ENCODE peak calls at places on chromosome 11, in five cellular contexts. W is neural progenitor cell, Q is NCI-H2081, G is foreskin fibroblast, J is Right ventricle myocardium superior. M is an unnamed sample.

GRCh38 chr11:45267660-45268340 is 18.3 kb downstream of the SYT13 start:
- DNase-seq in Q (no peak), G (no peak), W (peak), J (no peak), M (no peak)

GRCh38 chr11:60193687-60194433 is 11.0 kb upstream of the MS4A6A start:
- DNase-seq in G (peak), Q (peak), W (peak), J (no peak), M (no peak)

GRCh38 chr11:65593518-65594414 is 1.8 kb downstream of the KCNK7 start:
- DNase-seq in Q (no peak), W (peak), J (peak), G (peak), M (no peak)

GRCh38 chr11:7484645-7485044 is 661 bp upstream of the OLFML1 start:
- DNase-seq in Q (no peak), W (no peak), G (no peak), J (no peak), M (no peak)

GRCh38 chr11:120180571-120181445 is 30.0 kb upstream of the OAF start:
- DNase-seq in Q (no peak), J (no peak), W (peak), G (peak), M (no peak)

GRCh38 chr11:85663781-85664560 is 958 bp downstream of the CREBZF start:
- DNase-seq in W (peak), Q (peak), G (peak), J (peak), M (peak)

GRCh38 chr11:115085461-115086220 is 407.3 kb downstream of the NXPE2 start:
- DNase-seq in W (no peak), Q (peak), J (no peak), G (no peak), M (no peak)

GRCh38 chr11:88695701-88696414 is 358.3 kb upstream of the CTSC start:
- DNase-seq in J (no peak), Q (peak), W (no peak), G (no peak), M (no peak)

GRCh38 chr11:17798253-17798652 is 63.7 kb downstream of the KCNC1 start:
- DNase-seq in J (peak), G (no peak), W (no peak), Q (no peak), M (no peak)

GRCh38 chr11:118666331-118666730 is 13.1 kb downstream of the TREH start:
- DNase-seq in W (no peak), Q (no peak), J (no peak), G (no peak), M (no peak)

GRCh38 chr11:19392321-19392720 is 151.6 kb upstream of the E2F8 start:
- DNase-seq in J (no peak), G (peak), W (no peak), Q (no peak), M (no peak)

GRCh38 chr11:112588252-112588668 is 327.6 kb upstream of the PLET1 start:
- DNase-seq in G (peak), W (peak), Q (peak), J (peak), M (peak)

GRCh38 chr11:43548921-43549320 is 131.6 kb upstream of the HSD17B12 start:
- DNase-seq in G (no peak), W (no peak), Q (no peak), J (no peak), M (no peak)

GRCh38 chr11:132982769-132983168 is 549.5 kb downstream of the OPCML start:
- DNase-seq in G (no peak), J (no peak), W (peak), Q (peak), M (no peak)

GRCh38 chr11:127412722-127413121 is 412.2 kb upstream of the KIRREL3 start:
- DNase-seq in G (no peak), J (no peak), W (no peak), Q (peak), M (no peak)

GRCh38 chr11:9004310-9004945 is 627 bp upstream of the NRIP3 start:
- DNase-seq in J (no peak), Q (no peak), G (no peak), W (peak), M (peak)